ENCODE peak calls at places on chromosomes 3 and 15, in eight cellular contexts. A, V, N, X, Z, I, E and T are unnamed samples.

GRCh38 chr3:10242182-10243065 is 5.8 kb upstream of the TATDN2 start:
- DNase-seq in X (no peak), Z (no peak), I (no peak), A (peak; percentile 54), V (no peak), E (peak; percentile 50), N (no peak), T (no peak)

GRCh38 chr3:184299488-184300376 is 691 bp downstream of the PSMD2 start:
- DNase-seq in X (no peak), E (no peak), N (no peak), V (no peak), Z (no peak), A (peak; percentile 73), I (no peak), T (no peak)

GRCh38 chr3:140403559-140403958 is 274.3 kb upstream of the TRIM42 start:
- DNase-seq in V (no peak), N (no peak), A (no peak), E (no peak), I (no peak), X (no peak), Z (no peak), T (peak; percentile 92)

GRCh38 chr3:160810360-160810759 is 54.3 kb downstream of the PPM1L start:
- DNase-seq in E (no peak), V (no peak), A (no peak), N (no peak), I (no peak), X (no peak), Z (no peak), T (no peak)

GRCh38 chr3:188979236-188979635 is 192.5 kb upstream of the TPRG1 start:
- DNase-seq in Z (no peak), X (no peak), A (no peak), N (no peak), V (no peak), I (no peak), E (no peak), T (no peak)

GRCh38 chr15:22979699-22980188 is 424 bp downstream of the CYFIP1 start:
- DNase-seq in I (peak; percentile 73), X (no peak), V (peak; percentile 28), N (no peak), Z (no peak), E (no peak), A (peak; percentile 25), T (peak; percentile 73)

GRCh38 chr3:139654637-139655365 is 23.0 kb downstream of the NMNAT3 start:
- DNase-seq in A (no peak), E (no peak), X (no peak), I (no peak), V (no peak), Z (no peak), N (no peak), T (no peak)

GRCh38 chr3:35383719-35384555 is 255.4 kb upstream of the ARPP21 start:
- DNase-seq in Z (no peak), I (no peak), E (no peak), A (no peak), N (peak; percentile 27), X (no peak), V (no peak), T (no peak)

GRCh38 chr3:4425707-4426106 is 41.4 kb downstream of the SUMF1 start:
- DNase-seq in N (no peak), V (no peak), X (no peak), E (no peak), Z (no peak), I (no peak), A (peak; percentile 22), T (no peak)

GRCh38 chr3:114299925-114300624 is 6.2 kb downstream of the TIGIT start:
- DNase-seq in E (no peak), N (no peak), V (no peak), A (no peak), X (no peak), Z (no peak), I (no peak), T (no peak)

GRCh38 chr3:114293846-114294245 is at the start of gene TIGIT:
- DNase-seq in X (no peak), Z (no peak), V (no peak), N (no peak), A (no peak), I (no peak), E (no peak), T (no peak)

GRCh38 chr3:114294940-114295480 is 1.2 kb downstream of the TIGIT start:
- DNase-seq in V (no peak), Z (no peak), A (no peak), X (no peak), N (no peak), I (no peak), E (no peak), T (no peak)

DNA sequence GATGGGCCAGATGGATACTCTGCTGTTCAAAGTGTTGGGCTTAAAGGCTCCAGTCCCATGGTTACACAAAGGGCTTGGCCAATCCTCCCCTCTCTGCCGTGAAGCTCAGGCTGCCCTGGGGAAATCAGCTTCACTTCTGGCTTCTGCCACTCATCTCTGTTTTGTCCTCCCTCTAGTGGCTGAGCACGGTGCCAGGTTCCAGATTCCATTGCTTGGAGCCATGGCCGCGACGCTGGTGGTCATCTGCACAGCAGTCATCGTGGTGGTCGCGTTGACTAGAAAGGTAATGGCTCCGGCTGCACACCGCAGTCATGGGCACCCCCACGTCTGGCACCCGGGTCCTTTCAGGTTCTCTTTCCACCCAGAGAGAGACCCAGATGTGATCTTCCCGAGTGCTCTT is 5.6 kb downstream of the TIGIT start:
- DNase-seq in N (peak; percentile 58), A (no peak), I (no peak), V (no peak), E (no peak), X (no peak), Z (no peak), T (no peak)
- TF ChIP-seq CTCF in N (peak; percentile 58), A (peak; percentile 23), I (no peak), V (no peak), E (peak; percentile 48), X (no peak), Z (peak; percentile 7), T (peak; percentile 31)

GRCh38 chr3:30690199-30690598 is 83.8 kb downstream of the TGFBR2 start:
- DNase-seq in N (no peak), Z (no peak), E (no peak), I (no peak), V (no peak), X (no peak), A (no peak), T (no peak)
- H3K4me1 ChIP-seq in N (peaks cover 62% of the 10 kb centered on the region), Z (peaks cover 85% of the 10 kb centered on the region), E (no peaks in the 10 kb centered on the region), I (peaks cover 25% of the 10 kb centered on the region), V (peaks cover 21% of the 10 kb centered on the region), X (peaks cover 42% of the 10 kb centered on the region), A (peaks cover 10% of the 10 kb centered on the region), T (peaks cover 73% of the 10 kb centered on the region)

GRCh38 chr15:69304176-69304533 is 5.4 kb downstream of the PAQR5 start:
- DNase-seq in A (peak; percentile 92), E (no peak), N (peak; percentile 94), X (no peak), Z (no peak), V (no peak), I (no peak), T (peak; percentile 51)

GRCh38 chr15:69302929-69303328 is 4.2 kb downstream of the PAQR5 start:
- DNase-seq in N (no peak), X (no peak), Z (no peak), V (no peak), I (no peak), E (no peak), A (no peak), T (no peak)

GRCh38 chr15:69305933-69306568 is 7.3 kb downstream of the PAQR5 start:
- DNase-seq in Z (no peak), I (no peak), V (no peak), A (no peak), E (no peak), X (no peak), N (peak; percentile 77), T (peak; percentile 32)

GRCh38 chr15:69305204-69305931 is 6.7 kb downstream of the PAQR5 start:
- DNase-seq in E (no peak), I (no peak), Z (no peak), A (peak; percentile 96), N (peak; percentile 99), X (no peak), V (no peak), T (peak; percentile 81)

DNA sequence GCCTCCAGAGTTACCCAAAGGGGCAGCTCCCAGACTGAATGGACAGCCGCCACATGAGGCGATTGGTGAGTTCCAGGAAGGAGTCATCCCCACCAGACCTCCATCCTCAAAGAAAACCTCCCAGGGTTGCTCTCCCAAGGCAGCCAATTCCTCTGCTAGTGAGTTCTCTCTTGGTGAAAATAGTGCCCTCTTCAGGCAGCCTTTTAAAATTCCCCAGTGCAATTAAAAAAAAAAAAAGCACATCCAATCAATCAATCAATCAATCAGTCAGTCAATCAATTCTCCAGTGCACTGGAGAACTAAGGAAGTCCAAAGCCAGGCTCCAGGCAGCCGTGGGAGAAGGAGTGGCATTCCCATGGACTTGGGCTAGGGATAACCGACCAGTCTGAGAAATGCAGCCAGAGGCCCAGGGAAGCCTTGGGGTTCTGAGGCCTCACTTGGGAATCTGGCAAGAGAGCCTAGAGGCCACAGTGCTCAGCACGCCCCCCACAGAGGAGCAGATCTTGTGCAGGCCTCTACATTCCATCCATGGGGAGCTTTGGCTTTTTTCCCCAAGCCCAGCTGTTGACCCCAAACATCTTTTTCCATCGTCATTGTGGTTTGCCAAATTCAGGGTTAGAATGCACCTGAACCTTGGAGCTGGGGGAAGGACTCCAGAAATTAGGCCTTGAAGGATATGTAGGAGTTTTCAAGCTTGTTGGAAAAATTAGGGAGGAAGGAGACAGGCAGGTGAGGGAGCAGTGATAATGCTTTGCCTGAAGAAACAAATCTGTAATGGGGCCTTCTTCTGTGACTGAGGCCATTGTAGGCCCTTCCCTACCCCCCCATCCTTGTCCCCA is 4.8 kb downstream of the PAQR5 start:
- DNase-seq in I (no peak), V (no peak), A (peak; percentile 55), X (no peak), N (peak; percentile 58), Z (no peak), E (peak; percentile 5), T (peak; percentile 43)
- TF ChIP-seq CTCF in I (no peak), V (no peak), A (peak; percentile 34), X (no peak), N (peak; percentile 55), Z (no peak), E (peak; percentile 66), T (peak; percentile 15)

DNA sequence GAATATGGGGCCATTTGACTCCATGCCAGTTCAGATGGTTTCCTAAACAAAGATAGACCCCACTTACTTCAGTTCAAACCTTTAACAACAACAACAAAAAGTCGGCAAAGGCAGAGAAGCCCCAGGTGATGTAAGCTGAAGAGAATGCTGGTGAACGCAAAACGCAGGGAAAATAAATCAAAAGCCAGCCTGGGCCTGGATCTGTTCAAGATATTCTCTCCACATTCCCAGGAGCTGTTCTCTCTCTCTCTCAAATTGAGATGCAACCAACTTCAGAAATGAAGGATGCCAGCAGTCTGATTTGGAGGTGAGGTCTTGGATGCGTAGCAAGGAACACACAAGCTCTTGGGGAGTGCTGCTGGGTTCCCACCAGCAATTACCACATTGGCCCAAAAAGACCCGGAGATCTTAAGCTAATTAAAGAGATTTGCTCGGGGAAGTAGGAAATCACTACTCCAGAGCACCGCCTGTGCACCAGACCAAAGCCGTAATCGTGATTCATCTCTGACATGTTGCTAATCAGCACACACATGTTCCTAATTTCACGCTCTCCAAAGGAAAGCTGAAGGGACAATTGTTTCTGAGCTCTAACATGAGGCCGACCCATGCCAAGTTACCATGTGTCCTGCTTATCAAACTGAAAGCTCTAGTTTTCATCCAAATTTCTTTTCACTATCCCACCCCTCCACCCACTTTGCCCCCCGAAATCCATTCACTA is 37.1 kb downstream of the IL17RD start:
- DNase-seq in X (peak; percentile 50), V (peak; percentile 77), I (no peak), A (no peak), Z (no peak), N (no peak), E (no peak), T (no peak)
- H3K4me1 ChIP-seq in X (no peaks in the 10 kb centered on the region), V (no peaks in the 10 kb centered on the region), I (no peaks in the 10 kb centered on the region), A (no peaks in the 10 kb centered on the region), Z (peaks cover 19% of the 10 kb centered on the region), N (no peaks in the 10 kb centered on the region), E (peaks cover 10% of the 10 kb centered on the region), T (no peaks in the 10 kb centered on the region)